ENCODE peak calls at places on chromosomes 1 and 21, in seven cellular contexts. S is astrocyte of the spinal cord; F is left ventricle myocardium inferior; I is GM13976; W is tibial artery; T is CD8-positive, alpha-beta T cell; C is astrocyte. P is an unnamed sample.

GRCh38 chr1:165542647-165543046 is 1.2 kb upstream of the LRRC52 start:
- DNase-seq in S (no peak), F (no peak), I (no peak), W (no peak), T (no peak), C (no peak), P (no peak)

GRCh38 chr21:38388684-38389676 is 109.3 kb downstream of the ERG start:
- DNase-seq in S (no peak), F (no peak), I (no peak), W (no peak), T (no peak), C (no peak), P (no peak)

GRCh38 chr1:227939791-227940771 is 7.7 kb downstream of the WNT9A start:
- DNase-seq in S (no peak), F (no peak), I (no peak), W (peak), T (no peak), C (no peak), P (peak)

GRCh38 chr1:167713330-167714081 is 8.3 kb upstream of the MPZL1 start:
- DNase-seq in S (peak), F (no peak), I (no peak), W (no peak), T (no peak), C (peak), P (no peak)

GRCh38 chr1:220527279-220528048 is 472 bp upstream of the MARK1 start:
- DNase-seq in S (peak), F (peak), I (peak), W (peak), T (no peak), C (peak), P (no peak)

GRCh38 chr1:36433102-36433501 is 17.1 kb downstream of the OSCP1 start:
- DNase-seq in S (no peak), F (no peak), I (no peak), W (no peak), T (no peak), C (no peak), P (no peak)

GRCh38 chr1:204320413-204320812 is 39.3 kb downstream of the PLEKHA6 start:
- DNase-seq in S (peak), F (no peak), I (no peak), W (no peak), T (no peak), C (peak), P (no peak)

GRCh38 chr21:19198801-19199200 is 795.2 kb upstream of the TMPRSS15 start:
- DNase-seq in S (no peak), F (no peak), I (no peak), W (no peak), T (no peak), C (no peak), P (no peak)

DNA sequence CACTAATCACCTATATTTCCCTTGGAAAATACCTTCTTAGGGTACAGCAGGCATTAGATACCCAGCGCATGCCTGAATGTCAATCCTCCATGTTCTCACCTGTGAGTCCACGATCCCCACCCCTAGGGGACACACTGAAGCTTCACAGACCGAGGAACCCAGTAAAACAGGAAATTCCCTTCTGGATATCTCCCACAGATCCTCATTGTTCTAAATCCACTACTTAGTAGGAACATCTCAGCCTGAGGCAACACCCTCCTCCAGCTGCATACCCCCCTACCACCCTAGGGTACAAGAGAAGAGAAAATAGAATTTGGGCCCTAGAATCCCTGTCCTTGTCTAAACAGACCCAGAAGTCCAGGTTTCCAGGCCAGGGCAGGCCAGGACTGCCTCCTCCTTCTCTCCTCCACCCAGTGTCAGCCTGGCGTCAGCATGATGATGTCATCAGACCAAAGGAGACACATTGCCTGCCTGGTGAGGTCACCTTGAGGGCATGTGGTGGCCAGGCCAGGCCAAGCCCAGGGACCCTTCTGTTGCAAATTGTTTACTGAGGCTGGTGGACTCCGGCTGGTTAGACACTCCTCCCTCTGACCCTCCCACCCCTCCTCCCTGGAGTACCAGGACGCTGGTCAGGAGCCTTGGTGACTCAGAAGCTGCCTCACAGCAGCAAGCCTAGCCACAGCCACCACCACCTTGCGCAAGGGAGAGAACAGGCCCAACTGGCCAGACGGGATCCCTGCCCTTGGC is 6.2 kb downstream of the NECTIN4 start:
- DNase-seq in S (peak), F (peak), I (no peak), W (peak), T (no peak), C (peak), P (peak)
- TF ChIP-seq CTCF in S (no peak), F (no peak), I (no peak), W (no peak), T (no peak), C (no peak), P (no peak)

DNA sequence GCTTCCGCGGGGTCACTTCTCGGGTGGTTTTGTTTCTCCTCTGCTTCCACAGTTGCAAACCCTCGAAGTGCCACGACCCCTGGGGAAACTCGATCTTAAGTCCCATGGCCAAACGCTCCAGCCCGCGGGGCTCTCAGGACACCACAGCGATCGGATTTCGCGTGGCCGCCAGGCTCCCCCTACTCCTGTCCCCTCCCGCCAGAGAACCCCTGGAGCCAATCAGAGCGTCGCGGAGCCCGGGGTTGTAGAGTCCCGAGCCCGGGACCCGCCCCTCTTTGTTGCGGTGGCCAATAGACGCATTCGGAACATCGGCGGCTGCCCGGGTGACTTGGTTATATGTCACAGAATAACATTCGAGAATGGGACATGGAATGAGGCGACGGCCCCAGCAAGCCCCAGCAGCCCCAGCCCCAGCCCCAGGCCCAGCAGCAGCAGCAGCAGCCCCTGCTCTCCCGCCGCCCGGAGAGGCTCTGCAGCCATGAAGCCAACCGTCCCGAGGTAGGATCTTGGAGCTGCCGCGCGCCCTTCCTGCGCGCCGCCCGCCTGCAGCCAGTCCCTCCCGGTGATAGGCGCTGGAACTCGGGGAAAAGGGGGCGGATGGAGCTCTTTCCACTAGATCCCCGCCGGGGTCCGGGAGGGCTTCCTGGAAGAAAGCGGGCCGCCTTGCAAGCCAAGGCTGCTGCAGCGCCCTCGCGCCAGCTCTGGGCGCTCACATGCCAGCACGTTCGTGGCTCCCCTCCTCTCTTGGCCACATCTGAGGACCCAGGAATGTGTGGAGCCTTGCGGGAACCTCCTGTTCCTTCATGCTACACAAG is at the start of gene VASH2:
- DNase-seq in S (peak), F (peak), I (peak), W (peak), T (peak), C (peak), P (peak)
- TF ChIP-seq CTCF in S (peak), F (no peak), I (no peak), W (no peak), T (no peak), C (no peak), P (no peak)

DNA sequence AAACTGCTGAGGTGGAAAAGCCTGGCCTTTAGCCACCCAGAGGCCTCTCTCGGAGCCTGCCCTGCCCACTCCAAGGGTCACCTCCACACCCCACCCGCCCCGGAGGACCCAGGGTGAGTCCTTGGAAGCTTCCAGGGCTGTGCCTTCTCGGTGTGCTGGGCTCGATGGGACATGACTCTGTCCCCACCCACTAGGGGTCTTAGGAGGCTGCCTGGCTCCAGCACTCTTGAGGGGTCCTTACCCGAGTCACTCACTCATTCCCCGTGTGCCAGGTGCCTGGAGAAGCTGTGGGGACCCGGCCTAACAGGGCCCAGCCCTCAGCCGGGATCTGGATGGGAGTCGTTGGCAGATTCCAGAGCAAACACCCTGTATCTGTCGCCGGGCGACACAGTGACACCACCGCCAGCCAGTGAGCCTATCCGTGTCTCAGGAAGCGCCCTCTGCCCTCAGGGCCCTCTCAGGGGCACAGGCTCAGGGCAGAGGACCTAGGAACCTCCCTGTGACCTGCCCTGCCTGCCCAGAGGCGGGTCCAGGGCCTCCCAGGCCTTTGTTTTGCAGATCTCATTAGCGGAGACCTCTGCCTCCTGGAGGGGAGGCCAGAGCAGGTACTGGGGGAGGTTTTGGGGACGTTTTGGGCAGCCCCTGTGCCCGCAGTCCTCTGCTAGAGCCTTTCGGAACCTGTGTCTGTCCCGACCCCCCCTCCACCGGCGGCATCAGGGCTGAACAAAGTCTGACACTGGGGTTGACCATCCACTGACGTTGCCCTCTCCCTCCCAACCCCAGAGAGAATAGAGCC is 3.1 kb upstream of the PRKCZ start:
- DNase-seq in S (no peak), F (no peak), I (no peak), W (no peak), T (no peak), C (no peak), P (no peak)
- TF ChIP-seq CTCF in S (no peak), F (no peak), I (no peak), W (no peak), T (no peak), C (no peak), P (no peak)

DNA sequence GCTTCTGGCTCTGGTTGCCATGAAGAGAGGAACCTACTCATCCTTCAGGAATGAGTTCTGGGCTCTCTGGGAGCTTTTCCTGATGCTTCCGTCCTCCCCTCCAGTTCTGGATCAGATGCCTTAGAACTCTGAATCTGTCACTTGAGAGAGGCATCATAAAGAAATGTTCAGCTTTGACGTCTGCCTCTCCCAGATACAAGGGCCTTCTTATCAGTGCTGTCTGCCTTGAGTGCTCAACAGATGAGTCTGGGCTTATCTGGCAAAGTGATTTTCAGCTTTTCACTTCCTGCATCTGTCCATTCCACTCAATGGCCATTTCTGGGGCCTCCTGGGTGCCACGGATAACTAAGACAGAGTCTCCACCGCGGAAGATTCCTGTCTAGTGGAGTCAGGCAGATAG is 12.3 kb upstream of the OTUD3 start:
- DNase-seq in S (no peak), F (no peak), I (no peak), W (no peak), T (no peak), C (peak), P (no peak)
- TF ChIP-seq CTCF in S (no peak), F (no peak), I (no peak), W (no peak), T (no peak), C (no peak), P (no peak)

GRCh38 chr1:17773626-17774326 is 18.6 kb downstream of the ACTL8 start:
- DNase-seq in S (no peak), F (no peak), I (no peak), W (no peak), T (no peak), C (no peak), P (no peak)
- TF ChIP-seq CTCF in S (no peak), F (no peak), I (no peak), W (no peak), T (no peak), C (no peak), P (no peak)

DNA sequence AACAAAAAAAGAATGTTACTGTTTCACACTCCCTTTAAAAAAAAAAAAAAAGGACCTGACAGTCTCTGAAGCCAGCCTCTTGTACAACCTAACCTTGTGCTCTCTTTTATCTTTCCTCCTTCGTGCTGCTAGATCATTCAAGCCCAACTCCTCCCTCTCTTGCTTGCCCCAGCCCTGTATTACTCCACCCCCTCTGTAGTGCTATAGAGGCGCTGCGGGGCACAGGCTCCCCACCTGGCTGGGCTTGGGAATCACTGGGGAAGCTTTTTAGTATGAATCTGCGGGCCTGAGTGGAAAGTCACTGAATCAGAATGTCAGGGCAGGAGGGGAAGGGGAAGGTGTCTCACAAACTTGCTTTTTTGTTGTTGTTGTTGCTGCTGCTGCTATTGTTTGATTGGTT is 383.7 kb upstream of the CAMK1G start:
- DNase-seq in S (no peak), F (no peak), I (no peak), W (no peak), T (no peak), C (no peak), P (no peak)
- TF ChIP-seq CTCF in S (no peak), F (no peak), I (no peak), W (no peak), T (no peak), C (no peak), P (no peak)